ENCODE peak calls at places on chromosomes 6 and 20, in eight cellular contexts. Q is IMR-90, V is fibroblast of lung, U is PC-9, G is progenitor cell of endocrine pancreas, R is cardiac fibroblast, W is H9, N is astrocyte of the cerebellum. S is an unnamed sample.

GRCh38 chr6:11093065-11093590 is 506 bp upstream of the SMIM13 start:
- DNase-seq in Q (peak), V (peak), U (no peak), G (no peak), R (peak), W (peak), N (no peak), S (no peak)

GRCh38 chr6:31094389-31094881 is 17.9 kb downstream of the C6orf15 start:
- DNase-seq in Q (no peak), V (no peak), U (no peak), G (no peak), R (peak), W (no peak), N (no peak), S (no peak)

GRCh38 chr20:37382539-37383120 is 36.7 kb downstream of the SRC start:
- DNase-seq in Q (no peak), V (no peak), U (no peak), G (no peak), R (no peak), W (no peak), N (no peak), S (no peak)

GRCh38 chr6:45965787-45966186 is 49.9 kb downstream of the CLIC5 start:
- DNase-seq in Q (peak), V (peak), U (peak), G (no peak), R (peak), W (no peak), N (peak), S (peak)

GRCh38 chr6:41222045-41222444 is 6.1 kb upstream of the TREML4 start:
- DNase-seq in Q (no peak), V (no peak), U (no peak), G (no peak), R (no peak), W (no peak), N (no peak), S (no peak)

GRCh38 chr20:20489054-20489453 is 121.2 kb downstream of the INSM1 start:
- DNase-seq in Q (peak), V (peak), U (no peak), G (no peak), R (no peak), W (no peak), N (no peak), S (no peak)

GRCh38 chr20:63309261-63310071 is 16.5 kb downstream of the COL20A1 start:
- DNase-seq in Q (peak), V (no peak), U (no peak), G (peak), R (peak), W (peak), N (peak), S (peak)

GRCh38 chr20:58829531-58829941 is 21.2 kb downstream of the GNAS-AS1 start:
- DNase-seq in Q (peak), V (peak), U (no peak), G (no peak), R (peak), W (no peak), N (peak), S (no peak)

GRCh38 chr6:4894049-4894448 is 109.8 kb downstream of the RPP40 start:
- DNase-seq in Q (no peak), V (no peak), U (no peak), G (no peak), R (no peak), W (no peak), N (no peak), S (no peak)

GRCh38 chr6:38784506-38785235 is 69.6 kb downstream of the DNAH8 start:
- DNase-seq in Q (no peak), V (peak), U (no peak), G (no peak), R (no peak), W (no peak), N (no peak), S (no peak)

GRCh38 chr6:14986370-14986769 is 259.5 kb upstream of the JARID2 start:
- DNase-seq in Q (no peak), V (no peak), U (no peak), G (no peak), R (no peak), W (no peak), N (no peak), S (no peak)

GRCh38 chr6:136208783-136209182 is 41.3 kb downstream of the MTFR2 start:
- DNase-seq in Q (no peak), V (no peak), U (no peak), G (no peak), R (no peak), W (no peak), N (no peak), S (no peak)

GRCh38 chr6:30881987-30882763 is 2.1 kb upstream of the DDR1 start:
- DNase-seq in Q (peak), V (peak), U (no peak), G (no peak), R (peak), W (peak), N (no peak), S (peak)

GRCh38 chr6:39250507-39250906 is 21.2 kb upstream of the KCNK5 start:
- DNase-seq in Q (no peak), V (no peak), U (no peak), G (no peak), R (no peak), W (no peak), N (no peak), S (no peak)

GRCh38 chr6:165218816-165219215 is 90.6 kb downstream of the C6orf118 start:
- DNase-seq in Q (no peak), V (peak), U (no peak), G (no peak), R (peak), W (no peak), N (no peak), S (no peak)

GRCh38 chr6:42368156-42368555 is 83.6 kb downstream of the TRERF1 start:
- DNase-seq in Q (no peak), V (no peak), U (no peak), G (no peak), R (no peak), W (no peak), N (no peak), S (no peak)

GRCh38 chr6:28988536-28989415 is 16.3 kb downstream of the ZNF311 start:
- DNase-seq in Q (peak), V (peak), U (peak), G (peak), R (peak), W (peak), N (no peak), S (peak)

GRCh38 chr6:15021074-15021473 is 224.8 kb upstream of the JARID2 start:
- DNase-seq in Q (no peak), V (no peak), U (no peak), G (no peak), R (no peak), W (no peak), N (no peak), S (no peak)

GRCh38 chr6:7971499-7971898 is 60.9 kb upstream of the TXNDC5 start:
- DNase-seq in Q (no peak), V (no peak), U (no peak), G (no peak), R (no peak), W (no peak), N (no peak), S (no peak)

GRCh38 chr20:31695849-31696804 is 26.5 kb downstream of the BCL2L1 start:
- DNase-seq in Q (peak), V (peak), U (peak), G (no peak), R (peak), W (no peak), N (no peak), S (peak)

GRCh38 chr20:62355527-62356142 is 11.5 kb downstream of the LAMA5 start:
- DNase-seq in Q (no peak), V (peak), U (no peak), G (no peak), R (peak), W (no peak), N (no peak), S (no peak)

GRCh38 chr6:3696525-3696924 is 55.0 kb downstream of the PXDC1 start:
- DNase-seq in Q (peak), V (peak), U (no peak), G (no peak), R (peak), W (no peak), N (peak), S (peak)

GRCh38 chr20:5410450-5410849 is 93.7 kb upstream of the PROKR2 start:
- DNase-seq in Q (no peak), V (no peak), U (no peak), G (no peak), R (no peak), W (no peak), N (no peak), S (no peak)

GRCh38 chr6:144158133-144158532 is 7.8 kb downstream of the STX11 start:
- DNase-seq in Q (peak), V (peak), U (peak), G (no peak), R (peak), W (no peak), N (peak), S (peak)

GRCh38 chr20:44720994-44721784 is 6.0 kb downstream of the CCN5 start:
- DNase-seq in Q (peak), V (peak), U (peak), G (no peak), R (peak), W (no peak), N (peak), S (peak)

GRCh38 chr6:43308101-43308989 is at the start of gene CRIP3:
- DNase-seq in Q (no peak), V (peak), U (peak), G (no peak), R (peak), W (peak), N (no peak), S (peak)

GRCh38 chr20:44609006-44609510 is 26.7 kb downstream of the PKIG start:
- DNase-seq in Q (no peak), V (no peak), U (no peak), G (no peak), R (no peak), W (no peak), N (no peak), S (no peak)

GRCh38 chr20:51910202-51911050 is 108.1 kb upstream of the SALL4 start:
- DNase-seq in Q (peak), V (peak), U (peak), G (no peak), R (peak), W (no peak), N (peak), S (peak)

GRCh38 chr6:2966347-2966746 is 5.0 kb downstream of the SERPINB6 start:
- DNase-seq in Q (no peak), V (no peak), U (no peak), G (no peak), R (no peak), W (no peak), N (no peak), S (no peak)

GRCh38 chr20:4568560-4568959 is 153.1 kb upstream of the PRND start:
- DNase-seq in Q (no peak), V (no peak), U (no peak), G (no peak), R (no peak), W (no peak), N (no peak), S (no peak)

GRCh38 chr6:112680076-112680475 is 332.9 kb downstream of the RFPL4B start:
- DNase-seq in Q (peak), V (peak), U (no peak), G (no peak), R (no peak), W (no peak), N (no peak), S (no peak)

GRCh38 chr6:48840896-48841295 is 622.2 kb downstream of the MMUT start:
- DNase-seq in Q (no peak), V (no peak), U (no peak), G (no peak), R (no peak), W (no peak), N (no peak), S (no peak)

GRCh38 chr6:113995632-113996031 is 24.7 kb upstream of the HDAC2 start:
- DNase-seq in Q (peak), V (peak), U (peak), G (no peak), R (peak), W (peak), N (peak), S (peak)

GRCh38 chr20:49567421-49568256 is at the start of gene PTGIS:
- DNase-seq in Q (no peak), V (no peak), U (no peak), G (peak), R (peak), W (peak), N (no peak), S (no peak)

GRCh38 chr6:43983632-43984031 is 143.6 kb downstream of the MRPL14 start:
- DNase-seq in Q (no peak), V (no peak), U (no peak), G (no peak), R (no peak), W (no peak), N (no peak), S (no peak)

GRCh38 chr20:61558726-61559125 is 306.7 kb downstream of the CDH4 start:
- DNase-seq in Q (peak), V (peak), U (no peak), G (no peak), R (no peak), W (no peak), N (peak), S (no peak)

DNA sequence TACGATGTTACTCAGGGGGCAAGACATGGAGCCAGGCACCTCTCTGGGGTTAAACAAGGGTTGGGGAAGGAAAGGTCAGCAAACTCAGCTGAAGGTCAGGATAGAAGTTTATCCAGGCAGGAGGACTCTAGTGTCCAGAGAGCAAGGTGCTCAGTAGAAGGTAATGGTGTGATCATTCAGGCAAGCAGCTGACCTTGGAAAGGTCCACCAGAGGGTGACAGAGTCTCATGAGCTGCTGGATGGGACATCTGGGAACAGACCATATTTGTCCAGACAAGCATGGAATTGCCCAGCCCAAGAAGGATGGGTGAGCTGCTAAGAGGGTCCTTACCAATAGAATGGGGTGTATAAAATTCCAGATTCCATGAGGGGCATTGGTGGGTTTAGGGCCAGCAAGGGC is 89.5 kb downstream of the MAP3K7 start:
- DNase-seq in Q (no peak), V (no peak), U (no peak), G (no peak), R (no peak), W (no peak), N (no peak), S (no peak)
- TF ChIP-seq CTCF in Q (no peak), V (no peak), U (no peak), G (no peak), R (peak), W (peak), N (no peak), S (peak)

DNA sequence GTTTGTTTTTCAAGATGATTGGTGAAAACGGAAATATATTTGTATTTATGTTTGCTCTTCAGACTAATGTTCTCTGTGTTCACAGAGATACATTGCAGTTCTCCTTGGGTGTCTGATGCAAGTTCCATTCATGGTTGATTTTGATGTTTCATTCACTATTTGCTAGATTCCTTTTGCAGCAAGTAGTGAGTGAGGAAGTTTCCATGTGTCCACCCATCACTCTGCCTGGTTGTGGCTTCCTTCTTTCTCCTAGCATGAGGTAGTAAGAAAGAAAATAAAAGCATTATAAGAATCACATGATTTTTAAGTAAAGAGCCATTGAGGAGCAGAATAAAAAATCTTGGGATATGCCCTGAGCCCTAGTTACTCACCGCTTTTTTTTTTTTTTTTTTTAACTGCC is 8.6 kb downstream of the SASH1 start:
- DNase-seq in Q (no peak), V (no peak), U (no peak), G (no peak), R (no peak), W (no peak), N (no peak), S (no peak)
- TF ChIP-seq CTCF in Q (no peak), V (no peak), U (no peak), G (no peak), R (no peak), W (no peak), N (no peak), S (no peak)

GRCh38 chr6:82761674-82762345 is 303.8 kb downstream of the UBE3D start:
- DNase-seq in Q (no peak), V (peak), U (no peak), G (no peak), R (no peak), W (no peak), N (no peak), S (no peak)
- TF ChIP-seq CTCF in Q (no peak), V (no peak), U (no peak), G (no peak), R (no peak), W (no peak), N (no peak), S (no peak)

DNA sequence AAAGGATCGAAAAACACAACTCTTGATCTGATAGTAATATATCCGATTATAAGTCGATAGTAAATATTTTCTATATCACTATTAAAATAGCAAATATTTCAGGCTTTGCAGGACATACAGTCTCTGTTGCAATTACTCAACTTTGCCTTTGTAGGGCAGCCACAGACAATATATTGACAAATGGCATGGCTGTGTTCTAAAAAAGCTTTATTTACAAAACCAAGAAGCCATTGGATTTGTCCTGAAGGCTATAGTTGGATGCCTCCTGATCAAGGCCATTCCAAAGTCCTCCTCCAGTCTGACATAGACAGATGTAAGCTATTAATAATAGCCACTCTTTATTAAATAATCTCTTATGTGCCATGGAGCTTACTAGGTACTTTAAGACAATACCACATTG is 5.9 kb downstream of the OCSTAMP start:
- DNase-seq in Q (peak), V (no peak), U (no peak), G (no peak), R (peak), W (no peak), N (no peak), S (no peak)
- TF ChIP-seq CTCF in Q (no peak), V (no peak), U (no peak), G (no peak), R (no peak), W (peak), N (no peak), S (no peak)

GRCh38 chr6:37366910-37367309 is 13.1 kb downstream of the RNF8 start:
- DNase-seq in Q (no peak), V (no peak), U (no peak), G (no peak), R (no peak), W (no peak), N (no peak), S (peak)

GRCh38 chr6:37367557-37367956 is 13.8 kb downstream of the RNF8 start:
- DNase-seq in Q (no peak), V (no peak), U (no peak), G (no peak), R (no peak), W (no peak), N (no peak), S (no peak)

GRCh38 chr6:37368961-37369320 is 15.2 kb downstream of the RNF8 start:
- DNase-seq in Q (no peak), V (no peak), U (no peak), G (no peak), R (no peak), W (no peak), N (no peak), S (no peak)

GRCh38 chr6:37362101-37362823 is 8.5 kb downstream of the RNF8 start:
- DNase-seq in Q (no peak), V (no peak), U (no peak), G (no peak), R (no peak), W (no peak), N (no peak), S (no peak)

DNA sequence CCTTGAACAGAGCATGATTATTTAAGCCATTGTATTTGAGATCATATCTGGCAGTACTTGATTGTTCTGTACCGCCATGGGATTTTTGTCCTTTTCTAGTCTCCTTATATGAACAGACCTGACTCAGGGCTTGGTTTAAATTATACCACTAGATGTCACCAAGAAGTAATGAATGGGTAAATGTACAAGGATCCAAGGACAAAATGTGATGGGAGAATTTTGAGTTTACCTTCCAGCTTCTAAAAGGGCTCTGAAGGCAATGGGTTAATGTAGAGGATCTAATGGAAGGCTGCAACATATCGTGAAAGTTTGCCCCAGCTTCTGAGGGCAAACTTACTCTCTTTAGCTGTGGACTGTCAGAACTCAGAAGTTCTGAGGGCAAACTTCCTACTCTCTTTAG is 12.0 kb downstream of the RNF8 start:
- DNase-seq in Q (peak), V (peak), U (no peak), G (no peak), R (peak), W (no peak), N (peak), S (no peak)
- TF ChIP-seq CTCF in Q (peak), V (no peak), U (no peak), G (no peak), R (peak), W (no peak), N (peak), S (peak)

GRCh38 chr6:166434336-166434735 is 51.6 kb upstream of the MPC1 start:
- DNase-seq in Q (no peak), V (no peak), U (no peak), G (no peak), R (no peak), W (peak), N (no peak), S (no peak)

GRCh38 chr6:166437661-166438060 is 54.9 kb upstream of the MPC1 start:
- DNase-seq in Q (no peak), V (no peak), U (no peak), G (no peak), R (no peak), W (no peak), N (no peak), S (no peak)

GRCh38 chr6:166436195-166437139 is 53.7 kb upstream of the MPC1 start:
- DNase-seq in Q (no peak), V (no peak), U (no peak), G (no peak), R (no peak), W (no peak), N (no peak), S (no peak)

GRCh38 chr6:166433096-166433495 is 50.4 kb upstream of the MPC1 start:
- DNase-seq in Q (no peak), V (no peak), U (no peak), G (no peak), R (no peak), W (no peak), N (no peak), S (no peak)

DNA sequence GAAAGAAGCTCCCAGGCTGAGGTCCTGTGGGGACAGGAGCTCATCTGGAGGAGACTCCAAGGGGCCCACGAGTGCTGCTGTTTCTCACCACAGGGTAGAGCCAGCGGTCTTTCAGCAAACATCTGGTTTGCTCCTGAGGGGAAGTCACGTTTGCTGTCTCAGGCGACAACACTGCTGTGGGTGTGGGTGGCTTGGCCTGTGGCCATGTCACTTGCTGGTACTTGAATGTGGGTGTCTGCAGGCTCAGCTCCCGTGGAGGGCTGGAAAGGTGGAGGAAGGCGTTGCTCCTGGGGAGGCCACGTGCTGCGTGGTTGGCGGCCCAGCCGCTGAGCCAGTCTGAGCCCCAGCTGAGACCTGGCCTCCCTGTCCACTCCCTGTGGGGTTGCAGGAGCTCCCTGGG is 52.8 kb upstream of the MPC1 start:
- DNase-seq in Q (no peak), V (no peak), U (no peak), G (no peak), R (no peak), W (peak), N (no peak), S (no peak)
- TF ChIP-seq CTCF in Q (no peak), V (no peak), U (no peak), G (no peak), R (no peak), W (peak), N (no peak), S (no peak)